ENCODE peak calls at places on chromosomes 13 and 19, in five cellular contexts. M is NCI-H774, T is HEK293T, D is HTR-8/SVneo, N is tibial nerve. G is an unnamed sample.
A peak's percentile ranks its signal among the peaks of the same experiment; 100 is the strongest.

GRCh38 chr19:21824679-21825078 is 11.3 kb downstream of the ZNF43 start:
- DNase-seq in M (no peak), T (no peak), D (no peak), N (no peak), G (no peak)

GRCh38 chr13:93227906-93228801 is 1.5 kb downstream of the GPC6 start:
- DNase-seq in M (peak; percentile 34), T (peak; percentile 87), D (peak; percentile 18), N (peak; percentile 22), G (peak; percentile 92)

GRCh38 chr13:40539954-40540706 is 126.3 kb downstream of the FOXO1 start:
- DNase-seq in M (no peak), T (no peak), D (peak; percentile 58), N (no peak), G (no peak)

GRCh38 chr19:50205681-50206138 is 2.3 kb downstream of the MYH14 start:
- DNase-seq in M (peak; percentile 64), T (no peak), D (no peak), N (no peak), G (no peak)

GRCh38 chr19:17244618-17245534 is 843 bp downstream of the NR2F6 start:
- DNase-seq in M (no peak), T (no peak), D (no peak), N (no peak), G (no peak)

GRCh38 chr19:48686103-48686502 is 9.7 kb upstream of the FUT2 start:
- DNase-seq in M (no peak), T (no peak), D (no peak), N (no peak), G (no peak)

GRCh38 chr13:45255253-45255987 is 54.6 kb upstream of the KCTD4 start:
- DNase-seq in M (no peak), T (no peak), D (no peak), N (no peak), G (no peak)

GRCh38 chr13:93558637-93559036 is 332.0 kb downstream of the GPC6 start:
- DNase-seq in M (no peak), T (no peak), D (no peak), N (no peak), G (no peak)

GRCh38 chr19:58367698-58368454 is 5.3 kb upstream of the ZNF497 start:
- DNase-seq in M (no peak), T (no peak), D (no peak), N (no peak), G (no peak)

GRCh38 chr13:89827552-89827951 is 1519.9 kb upstream of the MIR17HG start:
- DNase-seq in M (no peak), T (no peak), D (no peak), N (no peak), G (no peak)

GRCh38 chr13:35857769-35858168 is 273.4 kb downstream of the DCLK1 start:
- DNase-seq in M (no peak), T (no peak), D (peak; percentile 12), N (no peak), G (peak; percentile 33)